ENCODE peak calls at places on chromosomes 7 and 10, in four cellular contexts. E, T, W and G are unnamed samples.
A peak's percentile ranks its signal among the peaks of the same experiment; 100 is the strongest.

GRCh38 chr10:124329941-124330340 is 88.8 kb downstream of the OAT start:
- DNase-seq in E (no peak), T (no peak), W (no peak), G (no peak)

GRCh38 chr10:111161109-111161874 is 84.5 kb downstream of the ADRA2A start:
- DNase-seq in E (no peak), T (no peak), W (no peak), G (no peak)

GRCh38 chr10:32149257-32149955 is 93.2 kb upstream of the KIF5B start:
- DNase-seq in E (no peak), T (peak; percentile 35), W (peak; percentile 65), G (peak; percentile 84)

GRCh38 chr10:8369666-8370065 is 315.2 kb downstream of the GATA3 start:
- DNase-seq in E (no peak), T (no peak), W (no peak), G (no peak)

GRCh38 chr10:89576696-89577095 is 41.3 kb upstream of the SLC16A12 start:
- DNase-seq in E (no peak), T (no peak), W (no peak), G (no peak)

GRCh38 chr10:49254556-49255318 is 44.2 kb upstream of the C10orf71 start:
- DNase-seq in E (no peak), T (no peak), W (no peak), G (no peak)

GRCh38 chr10:66564341-66564740 is 361.5 kb upstream of the LRRTM3 start:
- DNase-seq in E (no peak), T (no peak), W (no peak), G (no peak)

GRCh38 chr10:55351431-55351830 is 550.4 kb upstream of the PCDH15 start:
- DNase-seq in E (no peak), T (no peak), W (no peak), G (no peak)

GRCh38 chr10:50250058-50250854 is 1.1 kb downstream of the ASAH2 start:
- DNase-seq in E (no peak), T (no peak), W (no peak), G (no peak)

GRCh38 chr10:108445746-108446145 is 1281.2 kb upstream of the SORCS1 start:
- DNase-seq in E (no peak), T (no peak), W (no peak), G (no peak)

GRCh38 chr7:153858335-153858734 is 193.9 kb upstream of the DPP6 start:
- DNase-seq in E (no peak), T (no peak), W (no peak), G (no peak)

GRCh38 chr10:5206799-5207198 is 10.2 kb downstream of the AKR1C4 start:
- DNase-seq in E (no peak), T (no peak), W (no peak), G (no peak)

GRCh38 chr10:44416021-44416758 is 31.3 kb upstream of the CXCL12 start:
- DNase-seq in E (no peak), T (no peak), W (peak; percentile 14), G (no peak)

GRCh38 chr7:22219036-22219435 is 137.9 kb downstream of the RAPGEF5 start:
- DNase-seq in E (no peak), T (no peak), W (no peak), G (no peak)

GRCh38 chr10:12351447-12351846 is 2.1 kb downstream of the CAMK1D start:
- DNase-seq in E (no peak), T (peak; percentile 21), W (no peak), G (no peak)

GRCh38 chr10:61744469-61744868 is 81.7 kb downstream of the CABCOCO1 start:
- DNase-seq in E (no peak), T (no peak), W (no peak), G (no peak)

GRCh38 chr10:113240736-113241135 is 290.7 kb downstream of the TCF7L2 start:
- DNase-seq in E (no peak), T (no peak), W (no peak), G (no peak)

GRCh38 chr7:127396184-127396583 is 3.7 kb upstream of the ZNF800 start:
- DNase-seq in E (no peak), T (no peak), W (no peak), G (no peak)

GRCh38 chr7:73615886-73616285 is 8.4 kb downstream of the MLXIPL start:
- DNase-seq in E (no peak), T (no peak), W (no peak), G (no peak)

GRCh38 chr7:150325110-150325611 is 1.8 kb upstream of the ACTR3C start:
- DNase-seq in E (no peak), T (no peak), W (no peak), G (no peak)

GRCh38 chr10:128274938-128275337 is 148.7 kb upstream of the MKI67 start:
- DNase-seq in E (peak; percentile 10), T (no peak), W (peak; percentile 55), G (peak; percentile 65)

GRCh38 chr7:142440219-142441073 is 182.6 kb upstream of the PRSS58 start:
- DNase-seq in E (no peak), T (no peak), W (no peak), G (no peak)

GRCh38 chr10:119667562-119668328 is 16.6 kb downstream of the BAG3 start:
- DNase-seq in E (peak; percentile 94), T (peak; percentile 33), W (peak; percentile 48), G (peak; percentile 90)

GRCh38 chr7:22725585-22725984 is 1.4 kb upstream of the IL6 start:
- DNase-seq in E (no peak), T (no peak), W (no peak), G (no peak)

GRCh38 chr7:96837583-96837982 is 127.9 kb upstream of the SEM1 start:
- DNase-seq in E (no peak), T (no peak), W (no peak), G (no peak)

GRCh38 chr10:70588255-70588654 is 14.3 kb downstream of the PRF1 start:
- DNase-seq in E (no peak), T (no peak), W (no peak), G (no peak)

GRCh38 chr7:79452032-79452494 is 1.4 kb downstream of the MAGI2 start:
- DNase-seq in E (peak; percentile 91), T (peak; percentile 60), W (peak; percentile 91), G (peak; percentile 95)

GRCh38 chr7:4739528-4739992 is 35.9 kb upstream of the AP5Z1 start:
- DNase-seq in E (no peak), T (no peak), W (no peak), G (no peak)

GRCh38 chr10:124259139-124259825 is 159.4 kb downstream of the OAT start:
- DNase-seq in E (no peak), T (no peak), W (no peak), G (no peak)

GRCh38 chr7:92421676-92422435 is 25.4 kb upstream of the GATAD1 start:
- DNase-seq in E (peak; percentile 73), T (no peak), W (no peak), G (no peak)

GRCh38 chr7:13044309-13044708 is 356.9 kb downstream of the ARL4A start:
- DNase-seq in E (no peak), T (no peak), W (no peak), G (no peak)

GRCh38 chr10:103599211-103599610 is 105.7 kb downstream of the NEURL1 start:
- DNase-seq in E (no peak), T (no peak), W (no peak), G (no peak)

GRCh38 chr7:76303829-76304505 is 1.5 kb downstream of the HSPB1 start:
- DNase-seq in E (no peak), T (no peak), W (no peak), G (no peak)

GRCh38 chr7:6448943-6449543 is 1.3 kb upstream of the DAGLB start:
- DNase-seq in E (no peak), T (no peak), W (no peak), G (no peak)

GRCh38 chr7:26853788-26854393 is 10.5 kb downstream of the SKAP2 start:
- DNase-seq in E (peak; percentile 57), T (no peak), W (no peak), G (no peak)

GRCh38 chr10:133355266-133355665 is 2.6 kb downstream of the FUOM start:
- DNase-seq in E (no peak), T (no peak), W (no peak), G (no peak)

GRCh38 chr10:131219584-131219886 is 92.0 kb downstream of the TCERG1L start:
- DNase-seq in E (no peak), T (no peak), W (no peak), G (no peak)
- H3K27me3 ChIP-seq in E (no peaks in the 10 kb centered on the region), T (no peaks in the 10 kb centered on the region), W (no peaks in the 10 kb centered on the region), G (peaks cover 22% of the 10 kb centered on the region)

GRCh38 chr7:100894860-100895700 is 608 bp downstream of the ACHE start:
- DNase-seq in E (peak; percentile 84), T (peak; percentile 62), W (peak; percentile 39), G (no peak)
- H3K27ac ChIP-seq in E (no peak overlapping the region), T (peak overlapping the region; percentile 10), W (peak overlapping the region; percentile 26), G (no peak overlapping the region)

GRCh38 chr7:134454277-134454676 is 4.6 kb downstream of the AKR1B1 start:
- DNase-seq in E (no peak), T (no peak), W (peak; percentile 28), G (no peak)
- H3K27me3 ChIP-seq in E (no peaks in the 10 kb centered on the region), T (no peaks in the 10 kb centered on the region), W (no peaks in the 10 kb centered on the region), G (no peaks in the 10 kb centered on the region)

GRCh38 chr10:15146366-15146765 is 22.1 kb downstream of the NMT2 start:
- DNase-seq in E (no peak), T (no peak), W (no peak), G (no peak)
- H3K27ac ChIP-seq in E (no peak overlapping the region), T (no peak overlapping the region), W (no peak overlapping the region), G (no peak overlapping the region)

GRCh38 chr10:3397846-3398245 is 225.3 kb upstream of the PITRM1 start:
- DNase-seq in E (no peak), T (no peak), W (no peak), G (no peak)
- H3K27me3 ChIP-seq in E (no peaks in the 10 kb centered on the region), T (no peaks in the 10 kb centered on the region), W (no peaks in the 10 kb centered on the region), G (no peaks in the 10 kb centered on the region)

GRCh38 chr10:27230022-27230421 is 10.6 kb downstream of the ACBD5 start:
- DNase-seq in E (no peak), T (no peak), W (no peak), G (no peak)
- H3K27ac ChIP-seq in E (no peak overlapping the region), T (no peak overlapping the region), W (no peak overlapping the region), G (no peak overlapping the region)